ENCODE peak calls at places on chromosome 6, in five cellular contexts. U is psoas muscle, N is suprapubic skin, Z is HFF-Myc, Q is OCI-LY7. L is an unnamed sample.

GRCh38 chr6:17885079-17885478 is 102.4 kb downstream of the KIF13A start:
- DNase-seq in Q (no peak), U (no peak), Z (no peak), N (no peak), L (no peak)

GRCh38 chr6:132768051-132768517 is 10.4 kb upstream of the VNN2 start:
- DNase-seq in N (no peak), Z (no peak), U (no peak), Q (peak; percentile 59), L (no peak)

GRCh38 chr6:43776799-43777776 is 7.1 kb downstream of the VEGFA start:
- DNase-seq in Z (no peak), Q (no peak), N (no peak), U (peak; percentile 91), L (no peak)

GRCh38 chr6:34295721-34296120 is 46.9 kb upstream of the SMIM29 start:
- DNase-seq in Z (no peak), U (no peak), N (no peak), Q (peak; percentile 62), L (no peak)

GRCh38 chr6:21595265-21595950 is 1.9 kb downstream of the SOX4 start:
- DNase-seq in Q (peak; percentile 38), N (peak; percentile 63), U (peak; percentile 60), Z (no peak), L (no peak)

GRCh38 chr6:20757761-20758160 is 223.5 kb downstream of the CDKAL1 start:
- DNase-seq in N (no peak), Z (no peak), U (no peak), Q (no peak), L (no peak)

GRCh38 chr6:7000825-7001777 is 106.7 kb upstream of the RREB1 start:
- DNase-seq in N (no peak), Z (no peak), Q (no peak), U (no peak), L (no peak)

GRCh38 chr6:37492236-37493046 is 7.3 kb downstream of the CCDC167 start:
- DNase-seq in Q (no peak), U (no peak), Z (no peak), N (no peak), L (no peak)

GRCh38 chr6:140340795-140341194 is 966.3 kb upstream of the CITED2 start:
- DNase-seq in Z (no peak), N (no peak), Q (no peak), U (no peak), L (no peak)

GRCh38 chr6:74277749-74278148 is 581.7 kb downstream of the CD109 start:
- DNase-seq in Q (no peak), Z (no peak), U (no peak), N (no peak), L (peak; percentile 8)

GRCh38 chr6:132279592-132280139 is 121.6 kb downstream of the MOXD1 start:
- DNase-seq in U (peak; percentile 81), N (peak; percentile 66), Q (peak; percentile 88), Z (peak; percentile 38), L (peak; percentile 60)

GRCh38 chr6:20879526-20879925 is 345.3 kb downstream of the CDKAL1 start:
- DNase-seq in N (no peak), U (no peak), Q (no peak), Z (no peak), L (peak; percentile 29)

GRCh38 chr6:98670045-98670746 is 164.2 kb upstream of the POU3F2 start:
- DNase-seq in U (no peak), N (no peak), Z (no peak), Q (no peak), L (no peak)

GRCh38 chr6:115058414-115059211 is 715.8 kb upstream of the HS3ST5 start:
- DNase-seq in U (no peak), Z (no peak), N (no peak), Q (no peak), L (no peak)

GRCh38 chr6:109453594-109454482 is 1.7 kb downstream of the MICAL1 start:
- DNase-seq in Q (peak; percentile 52), Z (no peak), N (no peak), U (peak; percentile 73), L (no peak)

GRCh38 chr6:87473419-87473903 is 687 bp downstream of the SLC35A1 start:
- DNase-seq in Z (peak; percentile 12), N (no peak), Q (peak; percentile 73), U (no peak), L (peak; percentile 23)

GRCh38 chr6:148934956-148935355 is 188.1 kb downstream of the UST start:
- DNase-seq in Z (no peak), U (no peak), N (no peak), Q (no peak), L (no peak)

GRCh38 chr6:38509713-38510112 is 130.0 kb downstream of the BTBD9 start:
- DNase-seq in U (no peak), Q (no peak), Z (peak; percentile 19), N (no peak), L (peak; percentile 83)

GRCh38 chr6:43588194-43588593 is 12.2 kb downstream of the POLH start:
- DNase-seq in N (no peak), Z (no peak), Q (no peak), U (no peak), L (no peak)

GRCh38 chr6:63543001-63543400 is 29.3 kb upstream of the LOC128125822 start:
- DNase-seq in U (no peak), Q (no peak), N (no peak), Z (no peak), L (no peak)

GRCh38 chr6:35318200-35318844 is 20.7 kb downstream of the DEF6 start:
- DNase-seq in U (peak; percentile 91), N (peak; percentile 80), Z (no peak), Q (no peak), L (peak; percentile 27)

GRCh38 chr6:84763397-84764331 is 734 bp downstream of the TBX18 start:
- DNase-seq in N (peak; percentile 79), U (peak; percentile 73), Q (no peak), Z (peak; percentile 84), L (no peak)

DNA sequence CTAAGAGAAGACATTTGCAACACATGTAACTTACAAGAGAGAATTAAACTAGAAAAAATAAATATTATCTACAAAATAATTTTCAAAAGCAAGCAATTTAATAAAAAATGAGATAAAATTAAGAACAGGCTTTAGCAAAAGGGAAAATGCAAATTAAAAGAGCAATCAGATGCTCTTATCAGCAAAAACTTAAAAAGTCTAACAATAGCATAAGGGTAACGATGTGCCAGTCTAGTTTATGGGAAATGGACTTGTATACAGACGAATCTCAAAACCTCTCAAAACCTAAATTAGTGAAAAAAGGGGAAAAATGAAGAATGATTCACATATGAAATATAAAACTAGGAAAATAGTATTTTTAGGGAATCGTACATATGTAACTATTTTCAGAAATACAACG is 1.1 kb upstream of the MANEA start:
- DNase-seq in U (no peak), Z (no peak), N (no peak), Q (no peak), L (no peak)
- H3K4me3 ChIP-seq in U (peak overlapping the region; percentile 84), Z (peak overlapping the region; percentile 61), N (peak overlapping the region; percentile 60), Q (peak overlapping the region; percentile 84), L (peak overlapping the region; percentile 53)

DNA sequence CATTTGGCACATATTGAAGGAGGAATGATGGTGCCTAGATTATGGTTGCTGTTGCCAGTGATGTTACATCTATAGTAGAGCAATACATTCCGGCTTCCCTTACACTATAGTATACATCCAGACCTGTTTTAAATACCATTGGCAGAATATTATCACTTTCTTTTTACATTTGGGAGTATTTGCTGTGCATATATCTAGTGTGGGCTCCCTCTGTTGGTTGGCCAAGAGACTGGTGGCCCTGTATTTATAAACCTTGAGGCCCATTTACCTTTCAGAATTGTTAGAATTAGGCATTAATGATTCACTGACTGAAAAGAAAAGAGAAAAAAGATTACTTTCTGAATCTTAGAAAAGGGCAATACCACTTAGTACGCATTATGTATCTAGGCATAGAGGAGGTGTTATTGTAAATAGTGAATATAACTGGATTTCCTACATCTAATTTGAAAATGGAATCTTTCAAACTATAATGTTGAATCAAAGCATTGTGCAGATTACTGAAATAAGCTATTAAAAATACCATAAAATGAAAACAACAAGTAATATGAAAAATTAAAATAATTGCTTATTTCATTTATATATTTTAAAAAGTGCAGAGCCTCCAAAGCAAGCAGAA is 628.8 kb upstream of the MAN1A1 start:
- DNase-seq in Q (peak; percentile 46), Z (no peak), U (no peak), N (no peak), L (peak; percentile 28)
- TF ChIP-seq CTCF in Q (peak; percentile 83), Z (peak; percentile 32), U (no peak), N (peak; percentile 7), L (peak; percentile 82)

DNA sequence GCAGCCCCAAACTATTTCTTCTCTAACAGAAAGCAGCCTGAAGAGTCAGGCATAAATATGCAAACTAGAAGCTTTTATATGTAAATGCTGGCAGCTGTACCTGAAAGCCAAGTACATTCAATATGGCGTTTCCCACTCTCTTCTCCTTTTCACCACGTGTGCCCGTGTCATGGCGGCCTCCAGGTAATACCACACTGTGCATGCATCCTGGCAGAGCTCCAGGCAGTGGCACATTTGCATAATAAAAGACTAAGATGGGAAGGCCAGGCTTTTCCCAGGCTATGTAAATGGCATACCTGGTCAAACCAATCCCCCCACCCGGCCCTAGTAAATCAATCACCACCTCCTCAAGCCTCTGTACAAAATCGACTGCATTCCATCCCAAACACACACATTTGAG is 120.6 kb downstream of the MMUT start:
- DNase-seq in Z (no peak), U (no peak), N (no peak), Q (no peak), L (no peak)
- H3K4me3 ChIP-seq in Z (no peak overlapping the region), U (no peak overlapping the region), N (no peak overlapping the region), Q (no peak overlapping the region), L (no peak overlapping the region)

GRCh38 chr6:138278326-138278725 is 60.0 kb upstream of the PBOV1 start:
- DNase-seq in N (no peak), Z (no peak), U (no peak), Q (no peak), L (no peak)
- TF ChIP-seq CTCF in N (no peak), Z (peak; percentile 27), U (no peak), Q (no peak), L (peak; percentile 65)

GRCh38 chr6:89357390-89357789 is 4.9 kb upstream of the UBE2J1 start:
- DNase-seq in Z (no peak), U (no peak), N (no peak), Q (peak; percentile 95), L (no peak)
- H3K4me3 ChIP-seq in Z (no peak overlapping the region), U (peak overlapping the region; percentile 21), N (no peak overlapping the region), Q (peak overlapping the region; percentile 56), L (no peak overlapping the region)

DNA sequence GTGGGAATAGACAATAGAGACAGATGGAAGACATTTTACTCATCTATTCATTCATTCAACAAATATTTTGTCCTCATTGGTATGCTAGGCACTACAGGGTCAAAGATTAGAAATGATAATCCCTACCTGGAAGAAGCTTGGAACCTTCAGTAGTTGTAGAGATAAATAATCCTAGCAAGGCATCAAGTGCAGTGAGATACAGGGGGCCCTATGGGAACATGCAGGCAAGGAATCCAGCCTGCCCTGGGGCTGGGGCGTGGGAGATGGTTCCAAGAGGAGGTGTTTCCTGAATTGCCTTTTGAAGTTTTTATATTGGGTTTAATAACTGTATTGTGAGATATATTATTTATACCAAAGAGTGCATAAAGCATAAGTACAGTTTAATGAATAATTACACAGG is 64.5 kb downstream of the TRMT11 start:
- DNase-seq in Q (no peak), U (no peak), N (no peak), Z (no peak), L (no peak)
- TF ChIP-seq CTCF in Q (no peak), U (no peak), N (no peak), Z (no peak), L (no peak)